ENCODE peak calls at places on chromosome 11, in eight cellular contexts. I, C, Q, H, G, O, N and U are unnamed samples.

GRCh38 chr11:131977854-131978253 is 607.4 kb downstream of the NTM start:
- DNase-seq in I (peak), C (peak), Q (no peak), H (no peak), G (no peak), O (no peak), N (peak), U (peak)

GRCh38 chr11:130467116-130467990 is 18.9 kb downstream of the ADAMTS15 start:
- DNase-seq in I (peak), C (no peak), Q (no peak), H (no peak), G (no peak), O (no peak), N (peak), U (no peak)

GRCh38 chr11:61675826-61676225 is 4.4 kb upstream of the DAGLA start:
- DNase-seq in I (no peak), C (no peak), Q (no peak), H (no peak), G (no peak), O (no peak), N (no peak), U (no peak)

GRCh38 chr11:15276616-15277015 is 161.9 kb downstream of the INSC start:
- DNase-seq in I (peak), C (no peak), Q (no peak), H (no peak), G (no peak), O (peak), N (peak), U (peak)

GRCh38 chr11:6757373-6757967 is 14.3 kb downstream of the OR2AG2 start:
- DNase-seq in I (peak), C (peak), Q (peak), H (peak), G (no peak), O (peak), N (peak), U (peak)

GRCh38 chr11:64157987-64158386 is 7.9 kb downstream of the MACROD1 start:
- DNase-seq in I (no peak), C (no peak), Q (no peak), H (no peak), G (no peak), O (no peak), N (no peak), U (no peak)

GRCh38 chr11:64152841-64153691 is 12.8 kb downstream of the MACROD1 start:
- DNase-seq in I (peak), C (peak), Q (no peak), H (peak), G (peak), O (no peak), N (peak), U (peak)

GRCh38 chr11:96150609-96151008 is 192.4 kb downstream of the MAML2 start:
- DNase-seq in I (no peak), C (no peak), Q (no peak), H (no peak), G (no peak), O (no peak), N (no peak), U (no peak)

GRCh38 chr11:2445948-2446551 is 1.2 kb downstream of the KCNQ1 start:
- DNase-seq in I (no peak), C (peak), Q (no peak), H (no peak), G (no peak), O (no peak), N (no peak), U (no peak)

GRCh38 chr11:73152861-73153483 is 10.9 kb upstream of the FCHSD2 start:
- DNase-seq in I (no peak), C (no peak), Q (no peak), H (no peak), G (no peak), O (no peak), N (no peak), U (no peak)

GRCh38 chr11:28176231-28176853 is 68.2 kb downstream of the METTL15 start:
- DNase-seq in I (no peak), C (peak), Q (no peak), H (no peak), G (no peak), O (no peak), N (no peak), U (peak)

GRCh38 chr11:132123449-132123848 is 753.0 kb downstream of the NTM start:
- DNase-seq in I (no peak), C (no peak), Q (no peak), H (no peak), G (no peak), O (no peak), N (no peak), U (no peak)

GRCh38 chr11:2769779-2770555 is 70.2 kb upstream of the KCNQ1OT1 start:
- DNase-seq in I (no peak), C (no peak), Q (no peak), H (no peak), G (peak), O (no peak), N (no peak), U (no peak)

GRCh38 chr11:110491577-110492352 is 62.0 kb downstream of the FDX1 start:
- DNase-seq in I (no peak), C (no peak), Q (no peak), H (no peak), G (no peak), O (no peak), N (no peak), U (no peak)

GRCh38 chr11:125922156-125922555 is 17.8 kb downstream of the DDX25 start:
- DNase-seq in I (no peak), C (no peak), Q (no peak), H (no peak), G (no peak), O (no peak), N (no peak), U (no peak)

GRCh38 chr11:44578279-44578678 is 12.8 kb downstream of the CD82 start:
- DNase-seq in I (no peak), C (no peak), Q (no peak), H (no peak), G (no peak), O (no peak), N (no peak), U (no peak)

GRCh38 chr11:134728186-134728585 is 316.1 kb upstream of the B3GAT1 start:
- DNase-seq in I (no peak), C (no peak), Q (no peak), H (no peak), G (no peak), O (no peak), N (no peak), U (no peak)

GRCh38 chr11:3605721-3606324 is 36.0 kb downstream of the ART5 start:
- DNase-seq in I (no peak), C (no peak), Q (no peak), H (no peak), G (no peak), O (no peak), N (no peak), U (no peak)

GRCh38 chr11:123173040-123173855 is 21.8 kb downstream of the CLMP start:
- DNase-seq in I (peak), C (peak), Q (no peak), H (no peak), G (no peak), O (no peak), N (peak), U (peak)

GRCh38 chr11:94768602-94769511 is 701 bp downstream of the AMOTL1 start:
- DNase-seq in I (peak), C (peak), Q (no peak), H (no peak), G (peak), O (no peak), N (peak), U (no peak)

GRCh38 chr11:40819230-40819629 is 640.2 kb downstream of the LRRC4C start:
- DNase-seq in I (no peak), C (peak), Q (no peak), H (no peak), G (no peak), O (no peak), N (no peak), U (no peak)

GRCh38 chr11:122105009-122105828 is 10.8 kb downstream of the BLID start:
- DNase-seq in I (no peak), C (no peak), Q (no peak), H (no peak), G (no peak), O (no peak), N (no peak), U (no peak)

GRCh38 chr11:70323811-70324210 is 53.3 kb downstream of the PPFIA1 start:
- DNase-seq in I (peak), C (peak), Q (no peak), H (no peak), G (no peak), O (no peak), N (peak), U (peak)

GRCh38 chr11:64734786-64735761 is 8.9 kb downstream of the RASGRP2 start:
- DNase-seq in I (no peak), C (no peak), Q (no peak), H (no peak), G (no peak), O (no peak), N (no peak), U (no peak)

GRCh38 chr11:71490731-71491390 is 36.2 kb upstream of the KRTAP5-7 start:
- DNase-seq in I (no peak), C (no peak), Q (no peak), H (no peak), G (peak), O (no peak), N (no peak), U (no peak)

GRCh38 chr11:130415719-130416536 is 12.5 kb downstream of the ADAMTS8 start:
- DNase-seq in I (no peak), C (peak), Q (peak), H (no peak), G (no peak), O (no peak), N (no peak), U (no peak)

GRCh38 chr11:102197759-102198158 is 87.5 kb downstream of the YAP1 start:
- DNase-seq in I (no peak), C (no peak), Q (no peak), H (no peak), G (no peak), O (peak), N (no peak), U (no peak)

GRCh38 chr11:83156996-83157754 is at the start of gene PCF11:
- DNase-seq in I (no peak), C (no peak), Q (no peak), H (no peak), G (no peak), O (no peak), N (no peak), U (no peak)

GRCh38 chr11:118441770-118442169 is 5.5 kb downstream of the KMT2A start:
- DNase-seq in I (no peak), C (no peak), Q (no peak), H (no peak), G (no peak), O (no peak), N (no peak), U (no peak)

GRCh38 chr11:57547854-57548377 is 10.5 kb downstream of the SMTNL1 start:
- DNase-seq in I (no peak), C (no peak), Q (no peak), H (no peak), G (no peak), O (no peak), N (no peak), U (no peak)